ENCODE peak calls at places on chromosomes 6 and 20, in five cellular contexts. R is neural progenitor cell, W is colonic mucosa, Y is brain microvascular endothelial cell, B is GM23338. X is an unnamed sample.

GRCh38 chr20:10427060-10427692 is 6.8 kb downstream of the MKKS start:
- DNase-seq in R (peak; percentile 61), W (peak; percentile 50), Y (peak; percentile 69), B (peak; percentile 74), X (no peak)

GRCh38 chr6:52672422-52673025 is 1.6 kb downstream of the TMEM14A start:
- DNase-seq in R (no peak), W (no peak), Y (no peak), B (no peak), X (no peak)

GRCh38 chr6:94372229-94372628 is 952.9 kb upstream of the EPHA7 start:
- DNase-seq in R (no peak), W (no peak), Y (no peak), B (no peak), X (no peak)

GRCh38 chr6:46011241-46012085 is 4.2 kb downstream of the CLIC5 start:
- DNase-seq in R (no peak), W (peak; percentile 64), Y (peak; percentile 45), B (no peak), X (no peak)

GRCh38 chr20:17614176-17614811 is 44.4 kb downstream of the DSTN start:
- DNase-seq in R (no peak), W (peak; percentile 84), Y (no peak), B (peak; percentile 29), X (no peak)

GRCh38 chr6:48826884-48827701 is 636.0 kb downstream of the MMUT start:
- DNase-seq in R (no peak), W (peak; percentile 41), Y (peak; percentile 98), B (no peak), X (no peak)

GRCh38 chr6:40918035-40918651 is 120.9 kb downstream of the UNC5CL start:
- DNase-seq in R (peak; percentile 5), W (no peak), Y (no peak), B (peak; percentile 10), X (no peak)

GRCh38 chr6:108782231-108783041 is 65.8 kb upstream of the ARMC2 start:
- DNase-seq in R (peak; percentile 86), W (peak; percentile 90), Y (peak; percentile 76), B (peak; percentile 92), X (peak; percentile 52)

GRCh38 chr6:156390621-156391378 is 386.4 kb upstream of the ARID1B start:
- DNase-seq in R (no peak), W (no peak), Y (no peak), B (peak; percentile 24), X (no peak)

GRCh38 chr20:62501801-62502495 is 26.2 kb upstream of the GATA5 start:
- DNase-seq in R (no peak), W (no peak), Y (peak; percentile 53), B (no peak), X (peak; percentile 48)

GRCh38 chr20:40945754-40946451 is 82.7 kb upstream of the TOP1 start:
- DNase-seq in R (peak; percentile 87), W (peak; percentile 38), Y (peak; percentile 60), B (peak; percentile 86), X (no peak)

GRCh38 chr6:144580771-144581170 is 295.6 kb downstream of the UTRN start:
- DNase-seq in R (no peak), W (no peak), Y (no peak), B (no peak), X (no peak)

GRCh38 chr6:96150431-96150830 is 134.7 kb downstream of the FUT9 start:
- DNase-seq in R (no peak), W (no peak), Y (no peak), B (no peak), X (no peak)

GRCh38 chr6:102798631-102799030 is 1405.1 kb downstream of the GRIK2 start:
- DNase-seq in R (peak; percentile 75), W (no peak), Y (no peak), B (peak; percentile 79), X (no peak)

DNA sequence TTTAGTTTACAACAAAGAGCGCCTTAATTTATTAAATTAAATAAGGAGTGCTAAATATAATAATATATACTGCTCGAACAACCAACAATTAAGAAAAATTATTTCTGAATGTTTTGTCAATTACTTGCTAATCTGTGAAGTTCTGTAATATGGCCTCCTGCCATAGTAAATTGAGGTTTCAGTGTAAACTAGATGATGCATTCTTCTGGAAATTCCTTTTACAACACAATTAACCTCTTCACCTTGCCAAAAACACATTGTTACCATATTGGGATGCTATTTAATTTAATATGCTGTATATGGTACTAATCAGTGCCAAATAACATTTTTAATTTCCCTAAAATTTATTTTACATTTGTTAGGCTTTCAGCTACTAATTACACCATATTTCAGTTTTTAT is 808.4 kb upstream of the CITED2 start:
- DNase-seq in R (no peak), W (no peak), Y (no peak), B (no peak), X (no peak)
- TF ChIP-seq CTCF in R (no peak), W (no peak), Y (no peak), B (no peak), X (no peak)

GRCh38 chr20:59006167-59006863 is 739 bp downstream of the CTSZ start:
- DNase-seq in R (no peak), W (peak; percentile 58), Y (no peak), B (peak; percentile 33), X (no peak)
- TF ChIP-seq CTCF in R (no peak), W (no peak), Y (no peak), B (no peak), X (no peak)

GRCh38 chr6:12290490-12290820 is 294 bp downstream of the EDN1 start:
- DNase-seq in R (no peak), W (no peak), Y (no peak), B (no peak), X (no peak)

GRCh38 chr6:12291083-12291784 is 1.1 kb downstream of the EDN1 start:
- DNase-seq in R (peak; percentile 60), W (no peak), Y (no peak), B (no peak), X (no peak)

GRCh38 chr6:12293234-12293930 is 3.2 kb downstream of the EDN1 start:
- DNase-seq in R (no peak), W (no peak), Y (no peak), B (no peak), X (no peak)

GRCh38 chr6:12289655-12290489 is at the start of gene EDN1:
- DNase-seq in R (peak; percentile 95), W (peak; percentile 83), Y (peak; percentile 93), B (peak; percentile 94), X (peak; percentile 44)

GRCh38 chr6:12291785-12292604 is 1.8 kb downstream of the EDN1 start:
- DNase-seq in R (peak; percentile 65), W (peak; percentile 52), Y (no peak), B (peak; percentile 64), X (no peak)
- TF ChIP-seq CTCF in R (peak; percentile 47), W (no peak), Y (peak; percentile 55), B (peak; percentile 47), X (no peak)

GRCh38 chr6:1554881-1555569 is 54.7 kb upstream of the FOXC1 start:
- DNase-seq in R (peak; percentile 78), W (peak; percentile 76), Y (peak; percentile 42), B (peak; percentile 65), X (peak; percentile 46)
- TF ChIP-seq CTCF in R (peak; percentile 81), W (peak; percentile 66), Y (peak; percentile 57), B (peak; percentile 68), X (no peak)

X was measured in activated B cell treated with CpG ODN at 0.5 μM for 24 hours.